ENCODE peak calls at places on chromosomes 3 and 15, in seven cellular contexts. N is GM23338, K is PC-9, L is GM12878, T is HCT116, G is astrocyte, V is neural progenitor cell. B is an unnamed sample.

GRCh38 chr15:87710406-87710805 is 546.1 kb downstream of the NTRK3 start:
- DNase-seq in K (no peak), T (no peak), G (peak; percentile 74), L (no peak), V (no peak), N (no peak), B (no peak)

GRCh38 chr3:182527745-182528144 is 265.6 kb upstream of the ATP11B start:
- DNase-seq in K (no peak), G (no peak), L (no peak), N (no peak), V (no peak), T (no peak), B (no peak)

GRCh38 chr3:31522152-31522551 is 10.6 kb upstream of the STT3B start:
- DNase-seq in N (no peak), V (no peak), T (no peak), G (no peak), L (no peak), K (no peak), B (no peak)

GRCh38 chr3:50405249-50405648 is 45.9 kb upstream of the TMEM115 start:
- DNase-seq in L (no peak), T (no peak), N (peak; percentile 80), K (no peak), V (peak; percentile 86), G (no peak), B (no peak)

GRCh38 chr3:15159501-15160136 is 46.4 kb upstream of the CAPN7 start:
- DNase-seq in N (no peak), G (no peak), T (no peak), K (no peak), L (peak; percentile 11), V (no peak), B (no peak)

GRCh38 chr3:191627064-191627463 is 166.1 kb downstream of the PYDC2 start:
- DNase-seq in T (no peak), K (no peak), G (peak; percentile 3), V (peak; percentile 6), L (no peak), N (peak; percentile 22), B (no peak)

GRCh38 chr3:151282921-151283320 is 4.6 kb upstream of the P2RY14 start:
- DNase-seq in G (peak; percentile 35), V (peak; percentile 36), N (peak; percentile 41), K (peak; percentile 54), L (no peak), T (peak; percentile 51), B (no peak)

GRCh38 chr15:31508656-31509055 is 182.0 kb downstream of the KLF13 start:
- DNase-seq in K (no peak), T (no peak), G (no peak), L (no peak), N (no peak), V (no peak), B (no peak)

GRCh38 chr3:27216295-27216694 is 152.9 kb downstream of the NEK10 start:
- DNase-seq in T (no peak), V (no peak), G (no peak), K (no peak), N (no peak), L (no peak), B (no peak)

GRCh38 chr3:178680489-178680888 is 144.3 kb downstream of the KCNMB2 start:
- DNase-seq in L (no peak), V (no peak), G (no peak), K (no peak), N (no peak), T (no peak), B (no peak)

GRCh38 chr15:50790778-50791536 is 25.5 kb upstream of the SPPL2A start:
- DNase-seq in L (no peak), N (no peak), V (peak; percentile 10), K (no peak), T (no peak), G (no peak), B (no peak)

GRCh38 chr15:38746211-38746610 is 181.6 kb upstream of the RASGRP1 start:
- DNase-seq in N (no peak), G (no peak), V (no peak), T (no peak), L (no peak), K (no peak), B (peak; percentile 78)

GRCh38 chr3:104437131-104437750 is 929.5 kb upstream of the ALCAM start:
- DNase-seq in L (no peak), T (peak; percentile 38), G (peak; percentile 87), N (peak; percentile 2), K (no peak), V (no peak), B (peak; percentile 72)

GRCh38 chr3:37338500-37338899 is 164.1 kb upstream of the LRRFIP2 start:
- DNase-seq in G (no peak), T (no peak), L (no peak), K (no peak), V (no peak), N (no peak), B (no peak)

GRCh38 chr3:13338231-13338630 is 81.9 kb downstream of the NUP210 start:
- DNase-seq in K (no peak), G (no peak), V (no peak), L (no peak), T (no peak), N (no peak), B (no peak)

GRCh38 chr3:157175678-157176077 is 15.7 kb upstream of the CCNL1 start:
- DNase-seq in T (no peak), N (peak; percentile 43), K (no peak), G (no peak), V (peak; percentile 50), L (no peak), B (peak; percentile 79)

GRCh38 chr15:98134875-98135274 is 174.4 kb downstream of the ARRDC4 start:
- DNase-seq in N (no peak), T (no peak), G (no peak), L (no peak), V (no peak), K (no peak), B (no peak)

GRCh38 chr3:190306513-190307163 is 15.6 kb downstream of the CLDN1 start:
- DNase-seq in V (no peak), N (no peak), K (peak; percentile 60), L (no peak), G (peak; percentile 94), T (no peak), B (no peak)

GRCh38 chr15:96342611-96343528 is 12.4 kb downstream of the NR2F2 start:
- DNase-seq in T (no peak), N (peak; percentile 44), V (peak; percentile 72), K (no peak), L (no peak), G (peak; percentile 38), B (no peak)

GRCh38 chr3:168973206-168973605 is 690.3 kb downstream of the MECOM start:
- DNase-seq in N (no peak), K (no peak), L (no peak), G (no peak), T (no peak), V (no peak), B (peak; percentile 1)

GRCh38 chr15:41695750-41696436 is 35.7 kb downstream of the MGA start:
- DNase-seq in L (peak; percentile 39), N (peak; percentile 45), V (no peak), G (peak; percentile 7), T (peak; percentile 24), K (no peak), B (peak; percentile 69)

GRCh38 chr15:66802087-66803001 is 100.3 kb downstream of the SMAD6 start:
- DNase-seq in V (no peak), L (no peak), T (no peak), G (peak; percentile 69), K (peak; percentile 43), N (no peak), B (peak; percentile 88)

GRCh38 chr3:8784676-8785435 is 15.4 kb upstream of the OXTR start:
- DNase-seq in G (no peak), K (no peak), T (no peak), N (no peak), L (no peak), V (no peak), B (no peak)

GRCh38 chr15:42921049-42921731 is 612 bp upstream of the TTBK2 start:
- DNase-seq in V (peak; percentile 54), L (no peak), T (no peak), G (peak; percentile 12), K (no peak), N (peak; percentile 44), B (no peak)

GRCh38 chr3:71000483-71000882 is 583.0 kb downstream of the FOXP1 start:
- DNase-seq in N (no peak), V (no peak), L (no peak), K (no peak), G (no peak), T (no peak), B (no peak)
- H3K79me2 ChIP-seq in N (no peaks in the 10 kb centered on the region), V (no peaks in the 10 kb centered on the region), L (no peaks in the 10 kb centered on the region), K (no peaks in the 10 kb centered on the region), G (peaks cover 72% of the 10 kb centered on the region), T (no peaks in the 10 kb centered on the region), B (peaks cover 86% of the 10 kb centered on the region)

DNA sequence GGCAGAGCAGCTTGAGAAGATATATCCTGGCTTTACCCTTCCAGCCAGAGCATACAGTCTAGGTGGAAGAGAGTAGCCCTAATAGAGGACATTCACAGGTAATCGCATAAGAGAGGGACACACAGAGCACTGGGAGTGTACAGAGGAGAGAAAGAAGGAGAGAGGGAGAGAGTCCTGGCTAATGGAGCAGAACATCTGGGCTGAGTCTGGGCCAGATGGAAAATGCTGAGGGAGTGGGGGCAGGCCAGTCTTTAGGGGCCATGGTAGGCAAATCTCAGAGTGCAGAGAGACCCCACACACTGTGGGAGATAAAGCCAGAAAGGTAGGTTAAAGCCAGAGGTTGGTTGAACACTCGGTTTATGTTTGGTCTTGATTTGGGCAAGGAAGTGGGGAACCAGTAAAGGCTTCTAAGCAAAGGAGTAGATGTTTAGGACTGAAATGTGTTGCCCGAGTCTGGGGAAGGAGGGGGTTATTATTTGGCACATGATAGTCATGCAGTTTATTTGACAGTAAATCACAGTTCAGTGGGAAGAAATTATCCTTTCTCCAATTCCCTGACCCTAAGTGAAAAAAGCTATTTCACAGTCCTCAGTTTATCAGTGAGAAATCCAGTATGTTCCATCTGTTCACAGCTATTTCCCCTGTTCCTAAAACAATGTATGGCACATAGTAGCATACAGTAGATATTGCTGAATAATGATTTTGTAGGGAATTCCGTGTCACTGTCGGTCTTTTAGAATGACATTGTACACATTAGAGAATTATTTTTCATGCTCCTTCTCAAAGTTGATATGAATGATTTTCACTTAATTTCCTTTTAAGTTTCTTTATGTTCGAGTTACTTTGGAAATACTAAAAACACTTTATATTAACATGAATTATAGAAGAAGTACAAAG is 45.7 kb downstream of the PDHB start:
- DNase-seq in N (no peak), T (no peak), K (no peak), V (no peak), G (no peak), L (no peak), B (no peak)
- H3K4me1 ChIP-seq in N (peaks cover 18% of the 10 kb centered on the region), T (peaks cover 17% of the 10 kb centered on the region), K (peaks cover 7% of the 10 kb centered on the region), V (peaks cover 10% of the 10 kb centered on the region), G (peaks cover 56% of the 10 kb centered on the region), L (no peaks in the 10 kb centered on the region), B (peaks cover 62% of the 10 kb centered on the region)

GRCh38 chr3:132433121-132433520 is 15.8 kb downstream of the DNAJC13 start:
- DNase-seq in N (no peak), T (no peak), L (no peak), V (no peak), K (no peak), G (no peak), B (no peak)
- H3K79me2 ChIP-seq in N (peaks cover 25% of the 10 kb centered on the region), T (peaks cover 19% of the 10 kb centered on the region), L (no peaks in the 10 kb centered on the region), V (peaks cover 52% of the 10 kb centered on the region), K (peaks cover 27% of the 10 kb centered on the region), G (peaks cover 52% of the 10 kb centered on the region), B (peaks cover 63% of the 10 kb centered on the region)

DNA sequence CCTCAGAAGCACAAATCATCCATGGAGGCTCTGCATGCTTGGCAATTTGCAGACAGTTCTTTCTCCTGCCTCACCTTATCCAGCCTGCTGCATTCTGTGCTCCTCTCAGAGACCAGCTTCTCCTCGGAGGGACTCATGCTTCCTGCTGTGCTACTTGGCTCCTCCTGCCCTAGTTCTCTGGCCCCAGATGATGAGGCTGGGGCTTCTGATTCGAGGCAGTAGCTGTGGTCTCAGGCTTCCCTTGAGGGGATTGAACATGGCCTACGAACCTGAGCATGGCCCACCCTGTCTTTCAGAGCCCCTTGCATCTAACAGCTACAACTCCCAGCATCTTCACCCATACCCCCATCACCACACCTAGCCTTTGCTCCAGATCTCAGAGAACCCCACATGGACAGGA is 6.7 kb downstream of the VIPR1 start:
- DNase-seq in K (no peak), V (no peak), T (no peak), N (no peak), L (no peak), G (no peak), B (no peak)
- H3K4me1 ChIP-seq in K (peaks cover 29% of the 10 kb centered on the region), V (no peaks in the 10 kb centered on the region), T (peaks cover 22% of the 10 kb centered on the region), N (peaks cover 11% of the 10 kb centered on the region), L (no peaks in the 10 kb centered on the region), G (no peaks in the 10 kb centered on the region), B (no peaks in the 10 kb centered on the region)